ENCODE peak calls at places on chromosome 9, in four cellular contexts. One of them, this sample, is unnamed.

GRCh38 chr9:134188421-134189166 is 24.2 kb upstream of the RNU6ATAC start:
- DNase-seq in H1: no peak
- DNase-seq in HepG2: no peak
- DNase-seq in keratinocyte: no peak
- DNase-seq in this sample: no peak

GRCh38 chr9:81264516-81264915 is 424.8 kb downstream of the TLE1 start:
- DNase-seq in H1: no peak
- DNase-seq in HepG2: no peak
- DNase-seq in keratinocyte: no peak
- DNase-seq in this sample: no peak

GRCh38 chr9:92180669-92181181 is 65.5 kb upstream of the SPTLC1 start:
- DNase-seq in H1: no peak
- DNase-seq in HepG2: peak; percentile 20
- DNase-seq in keratinocyte: no peak
- DNase-seq in this sample: peak; percentile 80

GRCh38 chr9:113993838-113994540 is 84.1 kb downstream of the AMBP start:
- DNase-seq in H1: no peak
- DNase-seq in HepG2: no peak
- DNase-seq in keratinocyte: no peak
- DNase-seq in this sample: no peak

GRCh38 chr9:86407022-86407421 is 52.8 kb upstream of the TUT7 start:
- DNase-seq in H1: no peak
- DNase-seq in HepG2: peak; percentile 54
- DNase-seq in keratinocyte: peak; percentile 61
- DNase-seq in this sample: no peak

GRCh38 chr9:38318755-38319495 is 73.6 kb upstream of the ALDH1B1 start:
- DNase-seq in H1: no peak
- DNase-seq in HepG2: no peak
- DNase-seq in keratinocyte: no peak
- DNase-seq in this sample: no peak

GRCh38 chr9:134372621-134373267 is 46.5 kb downstream of the RXRA start:
- DNase-seq in H1: no peak
- DNase-seq in HepG2: no peak
- DNase-seq in keratinocyte: no peak
- DNase-seq in this sample: no peak

GRCh38 chr9:115531410-115532130 is 413.6 kb upstream of the TNC start:
- DNase-seq in H1: no peak
- DNase-seq in HepG2: no peak
- DNase-seq in keratinocyte: no peak
- DNase-seq in this sample: no peak

GRCh38 chr9:14245901-14246525 is 67.9 kb downstream of the NFIB start:
- DNase-seq in H1: no peak
- DNase-seq in HepG2: no peak
- DNase-seq in keratinocyte: no peak
- DNase-seq in this sample: no peak

GRCh38 chr9:128203024-128203841 is at the start of gene DNM1:
- DNase-seq in H1: no peak
- DNase-seq in HepG2: no peak
- DNase-seq in keratinocyte: no peak
- DNase-seq in this sample: peak; percentile 100

GRCh38 chr9:89639367-89639795 is 34.6 kb downstream of the GADD45G start:
- DNase-seq in H1: no peak
- DNase-seq in HepG2: no peak
- DNase-seq in keratinocyte: no peak
- DNase-seq in this sample: no peak

GRCh38 chr9:30075451-30076199 is 2308.8 kb upstream of the ACO1 start:
- DNase-seq in H1: no peak
- DNase-seq in HepG2: peak; percentile 1
- DNase-seq in keratinocyte: peak; percentile 1
- DNase-seq in this sample: no peak

GRCh38 chr9:133537257-133537656 is 2.8 kb downstream of the ADAMTSL2 start:
- DNase-seq in H1: no peak
- DNase-seq in HepG2: no peak
- DNase-seq in keratinocyte: no peak
- DNase-seq in this sample: no peak

GRCh38 chr9:38331141-38331540 is 61.4 kb upstream of the ALDH1B1 start:
- DNase-seq in H1: no peak
- DNase-seq in HepG2: no peak
- DNase-seq in keratinocyte: no peak
- DNase-seq in this sample: no peak

GRCh38 chr9:89814340-89815040 is 209.7 kb downstream of the GADD45G start:
- DNase-seq in H1: no peak
- DNase-seq in HepG2: no peak
- DNase-seq in keratinocyte: no peak
- DNase-seq in this sample: no peak

GRCh38 chr9:132896906-132897305 is 18.2 kb downstream of the SPACA9 start:
- DNase-seq in H1: no peak
- DNase-seq in HepG2: no peak
- DNase-seq in keratinocyte: no peak
- DNase-seq in this sample: no peak

GRCh38 chr9:71681104-71681707 is 87.1 kb downstream of the CEMIP2 start:
- DNase-seq in H1: no peak
- DNase-seq in HepG2: no peak
- DNase-seq in keratinocyte: no peak
- DNase-seq in this sample: no peak

GRCh38 chr9:29548436-29548835 is 1975.2 kb upstream of the C9orf72 start:
- DNase-seq in H1: no peak
- DNase-seq in HepG2: no peak
- DNase-seq in keratinocyte: no peak
- DNase-seq in this sample: no peak

GRCh38 chr9:95083086-95083768 is 234.3 kb downstream of the FANCC start:
- DNase-seq in H1: no peak
- DNase-seq in HepG2: no peak
- DNase-seq in keratinocyte: no peak
- DNase-seq in this sample: no peak

GRCh38 chr9:95085036-95085770 is 232.3 kb downstream of the FANCC start:
- DNase-seq in H1: no peak
- DNase-seq in HepG2: no peak
- DNase-seq in keratinocyte: no peak
- DNase-seq in this sample: no peak

GRCh38 chr9:95082401-95083084 is 235.0 kb downstream of the FANCC start:
- DNase-seq in H1: no peak
- DNase-seq in HepG2: no peak
- DNase-seq in keratinocyte: no peak
- DNase-seq in this sample: no peak

GRCh38 chr9:95085861-95086563 is 231.5 kb downstream of the FANCC start:
- DNase-seq in H1: no peak
- DNase-seq in HepG2: no peak
- DNase-seq in keratinocyte: no peak
- DNase-seq in this sample: no peak

DNA sequence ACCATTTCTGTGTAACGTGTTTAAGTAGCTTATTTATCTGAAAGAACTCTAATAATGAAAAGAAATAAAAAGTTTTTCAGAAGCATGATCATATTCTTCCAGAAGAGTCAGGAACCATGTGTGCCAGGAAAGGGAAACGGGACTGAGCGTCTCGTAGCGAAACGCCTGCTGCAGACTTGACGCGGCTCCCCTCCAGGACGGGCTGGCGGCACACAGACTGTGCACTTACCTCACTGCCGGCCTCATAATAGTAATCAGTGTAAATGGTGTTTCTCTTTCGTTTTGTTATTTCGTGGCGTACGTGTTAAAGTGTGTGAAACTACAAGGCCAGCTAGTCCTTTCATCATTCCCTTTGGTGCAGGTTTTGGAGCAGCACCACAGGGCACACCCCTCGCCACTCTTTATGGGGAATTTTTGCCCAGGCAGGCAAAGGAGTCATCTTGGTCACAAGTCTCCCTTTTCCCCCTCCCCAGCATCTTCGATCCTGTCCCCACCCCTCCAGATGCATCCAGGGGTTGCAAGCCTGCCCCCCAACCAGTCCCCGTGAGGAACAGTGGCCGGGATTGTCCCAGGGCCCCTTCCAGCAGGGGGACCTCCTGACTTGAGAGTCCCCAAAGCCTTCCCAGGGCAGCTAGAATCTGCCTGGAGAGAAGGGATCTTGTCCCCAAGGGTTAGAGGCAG is 233.1 kb downstream of the FANCC start:
- DNase-seq in H1: no peak
- DNase-seq in HepG2: no peak
- DNase-seq in keratinocyte: no peak
- DNase-seq in this sample: no peak
- H2AFZ ChIP-seq in H1: no peak overlapping the region
- H2AFZ ChIP-seq in HepG2: no peak overlapping the region
- H2AFZ ChIP-seq in keratinocyte: no peak overlapping the region
- H2AFZ ChIP-seq in this sample: no peak overlapping the region

GRCh38 chr9:136886610-136887597 is 588 bp downstream of the TRAF2 start:
- DNase-seq in H1: no peak
- DNase-seq in HepG2: no peak
- DNase-seq in keratinocyte: no peak
- DNase-seq in this sample: peak; percentile 44

GRCh38 chr9:136880651-136881050 is 5.7 kb upstream of the TRAF2 start:
- DNase-seq in H1: no peak
- DNase-seq in HepG2: no peak
- DNase-seq in keratinocyte: no peak
- DNase-seq in this sample: peak; percentile 37

GRCh38 chr9:136885950-136886578 is at the start of gene TRAF2:
- DNase-seq in H1: peak; percentile 98
- DNase-seq in HepG2: peak; percentile 94
- DNase-seq in keratinocyte: peak; percentile 89
- DNase-seq in this sample: peak; percentile 99

GRCh38 chr9:136882109-136882946 is 4.0 kb upstream of the TRAF2 start:
- DNase-seq in H1: no peak
- DNase-seq in HepG2: peak; percentile 94
- DNase-seq in keratinocyte: peak; percentile 72
- DNase-seq in this sample: peak; percentile 75

DNA sequence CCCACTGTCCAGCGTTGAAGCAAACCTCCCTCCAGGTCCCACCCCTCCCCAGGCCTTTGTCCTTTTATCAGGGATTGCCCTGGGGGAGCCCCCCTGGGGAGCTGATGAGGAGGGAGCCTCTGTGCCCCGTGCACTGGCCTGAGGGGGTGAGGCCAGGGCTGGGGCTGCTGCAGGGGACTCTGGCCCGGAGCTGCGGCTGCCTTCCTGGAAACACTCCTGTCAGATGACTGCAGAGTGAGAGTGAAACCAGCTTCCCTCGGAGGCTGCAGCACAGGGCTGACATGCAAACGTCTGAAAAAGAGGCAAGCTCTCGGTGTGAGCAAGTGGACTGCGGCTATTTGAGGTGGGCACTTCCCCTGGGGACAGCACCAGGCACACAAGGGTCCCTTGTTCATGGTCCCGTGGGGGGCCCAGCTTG is 4.6 kb upstream of the TRAF2 start:
- DNase-seq in H1: no peak
- DNase-seq in HepG2: peak; percentile 52
- DNase-seq in keratinocyte: no peak
- DNase-seq in this sample: no peak
- H2AFZ ChIP-seq in H1: no peak overlapping the region
- H2AFZ ChIP-seq in HepG2: no peak overlapping the region
- H2AFZ ChIP-seq in keratinocyte: peak overlapping the region; percentile 83
- H2AFZ ChIP-seq in this sample: peak overlapping the region; percentile 66

GRCh38 chr9:129330711-129331279 is 152.7 kb upstream of the IER5L start:
- DNase-seq in H1: no peak
- DNase-seq in HepG2: no peak
- DNase-seq in keratinocyte: no peak
- DNase-seq in this sample: no peak

GRCh38 chr9:129331366-129331765 is 153.3 kb upstream of the IER5L start:
- DNase-seq in H1: no peak
- DNase-seq in HepG2: no peak
- DNase-seq in keratinocyte: no peak
- DNase-seq in this sample: no peak

GRCh38 chr9:129333613-129333960 is 155.5 kb upstream of the IER5L start:
- DNase-seq in H1: no peak
- DNase-seq in HepG2: peak; percentile 31
- DNase-seq in keratinocyte: no peak
- DNase-seq in this sample: no peak

GRCh38 chr9:129332581-129332980 is 154.5 kb upstream of the IER5L start:
- DNase-seq in H1: no peak
- DNase-seq in HepG2: no peak
- DNase-seq in keratinocyte: no peak
- DNase-seq in this sample: no peak

DNA sequence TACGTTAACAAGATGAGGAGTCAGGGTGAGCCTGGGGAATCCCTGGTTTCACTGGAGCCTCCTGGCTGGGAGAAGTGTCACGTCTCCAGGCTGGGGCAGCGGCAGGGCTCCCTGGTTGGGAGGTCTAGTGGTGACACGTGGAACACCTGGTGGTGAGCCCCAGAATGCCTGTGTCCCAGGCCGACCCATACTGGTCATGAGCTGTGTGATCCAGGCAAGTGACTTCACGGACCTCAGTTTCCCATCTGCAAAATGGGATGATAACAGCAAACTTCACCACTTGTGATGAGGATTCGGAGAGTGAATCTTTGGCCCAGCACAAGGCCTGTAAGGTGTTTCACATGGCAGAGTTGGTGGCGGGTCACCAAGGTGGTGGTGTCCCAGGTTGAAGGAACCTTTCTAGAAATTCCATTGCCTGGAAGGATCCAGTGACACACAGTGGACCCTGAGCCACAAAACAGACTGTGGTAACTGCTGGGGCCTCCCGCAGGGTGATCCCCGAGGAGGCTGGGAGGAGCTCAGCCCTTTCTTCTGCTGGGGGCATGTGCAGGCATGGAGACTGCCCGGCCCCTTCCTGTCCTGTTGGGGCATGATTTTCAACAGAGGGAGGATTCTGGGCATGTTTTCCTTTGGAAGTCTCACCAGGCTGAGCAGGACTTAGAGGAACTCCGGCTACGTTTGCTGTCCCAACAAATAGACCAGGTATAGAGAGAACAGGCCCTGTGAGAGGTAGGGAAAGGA is 153.9 kb upstream of the IER5L start:
- DNase-seq in H1: no peak
- DNase-seq in HepG2: no peak
- DNase-seq in keratinocyte: peak; percentile 89
- DNase-seq in this sample: no peak
- H2AFZ ChIP-seq in H1: no peak overlapping the region
- H2AFZ ChIP-seq in HepG2: peak overlapping the region; percentile 62
- H2AFZ ChIP-seq in keratinocyte: no peak overlapping the region
- H2AFZ ChIP-seq in this sample: no peak overlapping the region

GRCh38 chr9:615756-616155 is 225.7 kb upstream of the DMRT1 start:
- DNase-seq in H1: no peak
- DNase-seq in HepG2: no peak
- DNase-seq in keratinocyte: no peak
- DNase-seq in this sample: no peak

GRCh38 chr9:618478-618877 is 223.0 kb upstream of the DMRT1 start:
- DNase-seq in H1: no peak
- DNase-seq in HepG2: no peak
- DNase-seq in keratinocyte: no peak
- DNase-seq in this sample: no peak

GRCh38 chr9:617441-618085 is 223.9 kb upstream of the DMRT1 start:
- DNase-seq in H1: no peak
- DNase-seq in HepG2: no peak
- DNase-seq in keratinocyte: no peak
- DNase-seq in this sample: no peak

GRCh38 chr9:614421-614820 is 227.1 kb upstream of the DMRT1 start:
- DNase-seq in H1: no peak
- DNase-seq in HepG2: peak; percentile 65
- DNase-seq in keratinocyte: no peak
- DNase-seq in this sample: no peak

DNA sequence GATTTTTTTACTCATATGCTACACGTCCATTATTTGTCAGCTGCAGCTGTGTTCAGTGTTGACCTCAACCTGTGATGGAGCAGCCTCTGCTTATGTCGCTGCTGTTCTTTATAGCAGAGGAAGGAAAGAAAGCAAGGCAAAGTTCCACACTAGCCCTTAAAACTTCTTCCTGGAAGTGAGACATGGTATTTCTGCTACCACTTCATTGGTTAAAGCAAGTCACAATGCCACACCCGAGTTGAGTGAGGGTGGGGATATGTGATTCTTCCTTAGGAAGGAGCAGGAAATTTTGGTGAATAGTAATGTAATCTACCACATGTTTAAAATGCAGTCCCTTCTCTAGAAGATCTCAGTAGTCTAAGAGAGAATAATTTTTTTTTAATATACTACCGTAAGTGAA is 224.8 kb upstream of the DMRT1 start:
- DNase-seq in H1: no peak
- DNase-seq in HepG2: no peak
- DNase-seq in keratinocyte: no peak
- DNase-seq in this sample: no peak
- H2AFZ ChIP-seq in H1: no peak overlapping the region
- H2AFZ ChIP-seq in HepG2: no peak overlapping the region
- H2AFZ ChIP-seq in keratinocyte: no peak overlapping the region
- H2AFZ ChIP-seq in this sample: no peak overlapping the region